ENCODE peak calls at places on chromosomes 11 and 22, in four cellular contexts. R, M, P and I are unnamed samples.

GRCh38 chr11:116558504-116559252 is 214.1 kb downstream of the BUD13 start:
- DNase-seq in R (no peak), M (no peak), P (no peak), I (no peak)

GRCh38 chr11:57633394-57634058 is 16.2 kb downstream of the YPEL4 start:
- DNase-seq in R (no peak), M (no peak), P (no peak), I (no peak)

GRCh38 chr22:48153726-48154125 is 1391.3 kb downstream of the TBC1D22A start:
- DNase-seq in R (no peak), M (peak; percentile 59), P (no peak), I (peak; percentile 48)

GRCh38 chr22:19876941-19877625 is 22.4 kb upstream of the GNB1L start:
- DNase-seq in R (no peak), M (no peak), P (no peak), I (no peak)

GRCh38 chr11:120974980-120975379 is 48.9 kb upstream of the TBCEL start:
- DNase-seq in R (no peak), M (no peak), P (no peak), I (no peak)

GRCh38 chr11:85094795-85095194 is 532.3 kb downstream of the DLG2 start:
- DNase-seq in R (no peak), M (no peak), P (no peak), I (no peak)

GRCh38 chr11:20443596-20443995 is 56.1 kb downstream of the PRMT3 start:
- DNase-seq in R (peak; percentile 38), M (no peak), P (peak; percentile 5), I (no peak)

GRCh38 chr11:96168623-96169022 is 174.4 kb downstream of the MAML2 start:
- DNase-seq in R (peak; percentile 67), M (no peak), P (no peak), I (peak; percentile 49)

GRCh38 chr11:74321487-74322188 is 10.2 kb upstream of the P4HA3 start:
- DNase-seq in R (peak; percentile 64), M (no peak), P (peak; percentile 12), I (no peak)

GRCh38 chr11:78810489-78811090 is 235.9 kb upstream of the NARS2 start:
- DNase-seq in R (no peak), M (no peak), P (no peak), I (no peak)
- H3K27ac ChIP-seq in R (no peak overlapping the region), M (peak overlapping the region; percentile 75), P (no peak overlapping the region), I (peak overlapping the region; percentile 24)

DNA sequence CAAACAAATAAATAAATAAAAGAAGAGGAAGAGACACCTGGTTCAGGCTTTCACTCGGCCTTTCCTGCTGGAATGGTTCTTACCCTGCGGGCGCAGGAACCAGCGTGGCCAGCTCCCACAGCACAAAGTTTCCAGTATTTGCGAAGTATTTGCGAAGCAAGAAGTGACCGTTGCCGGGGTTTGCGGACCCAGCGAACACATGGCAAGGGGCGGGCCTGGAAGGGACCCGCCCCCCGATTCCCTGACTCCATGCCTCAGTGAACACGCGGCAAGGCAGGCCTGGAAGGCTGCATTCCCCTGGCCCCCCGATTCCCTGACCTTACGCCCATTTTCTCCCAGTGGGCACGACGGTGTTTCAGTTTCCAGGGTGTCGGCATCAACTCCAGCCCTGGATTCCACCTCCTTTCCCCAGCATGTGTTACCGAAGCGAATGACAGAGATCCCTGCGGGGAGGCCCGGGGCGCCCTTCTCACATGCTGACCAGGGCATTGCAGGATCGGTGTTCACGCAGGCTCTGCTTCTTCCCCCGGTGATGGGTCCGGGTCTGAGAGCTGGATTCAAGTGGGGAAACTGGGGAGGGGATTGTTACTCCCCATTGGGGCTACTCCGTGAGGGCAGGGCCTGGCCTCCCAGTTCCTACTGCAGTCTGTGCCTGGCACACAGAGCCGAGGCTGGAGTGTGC is 102.8 kb downstream of the MPPED1 start:
- DNase-seq in R (no peak), M (no peak), P (no peak), I (no peak)
- TF ChIP-seq POLR2A in R (no peak), M (no peak), P (no peak), I (no peak)

GRCh38 chr11:69983571-69983877 is 94.6 kb upstream of the ANO1 start:
- DNase-seq in R (no peak), M (no peak), P (no peak), I (no peak)
- H3K27ac ChIP-seq in R (no peak overlapping the region), M (no peak overlapping the region), P (no peak overlapping the region), I (no peak overlapping the region)

DNA sequence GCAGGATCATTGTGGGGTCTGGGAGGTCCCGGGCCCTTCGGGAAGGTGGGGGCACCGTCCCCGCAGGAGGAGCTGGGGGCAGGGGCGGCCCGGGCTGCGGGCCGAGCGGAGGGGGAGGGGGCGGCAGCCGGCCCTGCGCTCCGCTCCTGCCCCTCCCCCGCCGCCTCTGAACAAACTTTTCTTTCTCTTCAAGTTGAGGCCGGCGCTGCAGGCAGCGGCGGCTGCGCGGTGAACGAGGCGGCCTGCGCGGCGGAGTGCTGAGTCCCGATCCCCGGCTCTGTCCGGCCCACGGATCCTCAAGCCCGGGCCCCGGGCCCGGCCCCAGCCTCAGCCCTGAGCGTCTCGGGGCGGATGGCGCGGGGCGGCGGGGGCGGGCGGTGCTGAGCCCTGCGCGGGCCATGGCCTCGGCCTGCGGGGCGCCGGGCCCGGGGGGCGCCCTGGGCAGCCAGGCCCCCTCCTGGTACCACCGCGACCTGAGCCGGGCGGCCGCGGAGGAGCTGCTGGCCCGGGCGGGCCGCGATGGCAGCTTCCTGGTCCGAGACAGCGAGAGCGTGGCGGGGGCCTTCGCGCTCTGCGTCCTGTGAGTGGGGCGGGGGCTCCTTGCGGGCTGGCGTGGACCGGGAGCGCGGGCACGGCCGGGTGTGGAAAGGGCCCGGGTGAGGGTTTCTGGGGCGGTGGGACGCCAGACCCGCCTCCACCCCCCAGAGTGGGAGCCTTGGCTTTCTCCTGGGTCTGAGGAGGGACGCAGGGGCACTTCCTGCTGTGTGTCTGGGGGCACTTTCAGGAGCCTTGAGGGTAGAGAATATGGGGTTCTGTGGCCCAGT is at the start of gene INPPL1:
- DNase-seq in R (no peak), M (peak; percentile 64), P (no peak), I (peak; percentile 67)
- TF ChIP-seq POLR2A in R (peak; percentile 17), M (no peak), P (no peak), I (no peak)

GRCh38 chr22:46593996-46594946 is 25.9 kb upstream of the GRAMD4 start:
- DNase-seq in R (no peak), M (no peak), P (no peak), I (no peak)

GRCh38 chr22:46590334-46590733 is 29.9 kb upstream of the GRAMD4 start:
- DNase-seq in R (no peak), M (no peak), P (no peak), I (no peak)

GRCh38 chr22:46591890-46592289 is 28.3 kb upstream of the GRAMD4 start:
- DNase-seq in R (no peak), M (no peak), P (no peak), I (peak; percentile 28)

GRCh38 chr22:46593211-46593676 is 26.9 kb upstream of the GRAMD4 start:
- DNase-seq in R (no peak), M (peak; percentile 55), P (no peak), I (peak; percentile 82)

DNA sequence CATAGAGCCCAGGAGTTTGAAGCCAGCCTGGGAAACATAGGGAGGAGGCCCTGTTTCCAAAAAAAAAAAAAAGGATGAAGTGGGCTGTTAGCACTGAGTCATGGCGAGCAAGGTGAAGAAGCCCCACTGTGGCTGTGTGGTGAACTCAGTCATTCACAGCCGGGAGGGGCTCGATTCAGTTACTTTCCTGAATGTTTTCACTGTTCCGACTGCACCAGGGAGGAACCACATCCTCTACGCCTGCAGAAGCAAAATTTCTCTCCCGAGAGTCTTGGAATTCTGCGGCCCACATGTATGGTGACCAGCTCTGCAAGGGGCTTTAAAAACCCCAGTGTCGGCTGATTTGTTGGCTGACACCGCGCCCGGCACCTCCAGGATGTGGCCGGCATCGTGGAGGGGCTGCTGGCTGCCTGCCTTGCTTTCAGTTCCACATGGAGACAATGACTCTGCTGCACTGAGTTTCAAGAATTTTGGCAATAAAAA is 27.8 kb upstream of the GRAMD4 start:
- DNase-seq in R (no peak), M (peak; percentile 71), P (no peak), I (peak; percentile 80)
- H3K27ac ChIP-seq in R (no peak overlapping the region), M (peak overlapping the region; percentile 49), P (no peak overlapping the region), I (peak overlapping the region; percentile 71)